ENCODE peak calls at places on chromosomes 5 and 9, in seven cellular contexts. One of them, this sample, is unnamed. For H3K9me3, the result is how much of the 10 kb centered on the place peaks cover.

GRCh38 chr9:102362463-102363138 is 624.2 kb upstream of the GRIN3A start:
- DNase-seq in neural progenitor cell: peak
- DNase-seq in cardiac muscle cell: no peak
- DNase-seq in tibial artery: no peak
- DNase-seq in body of pancreas: no peak
- DNase-seq in keratinocyte: no peak
- DNase-seq in pancreas: no peak
- DNase-seq in this sample: no peak

GRCh38 chr9:125412166-125412565 is 150.5 kb downstream of the GAPVD1 start:
- DNase-seq in keratinocyte: no peak
- DNase-seq in body of pancreas: no peak
- DNase-seq in tibial artery: no peak
- DNase-seq in pancreas: no peak
- DNase-seq in cardiac muscle cell: no peak
- DNase-seq in neural progenitor cell: no peak
- DNase-seq in this sample: no peak

GRCh38 chr5:175384724-175385552 is 59.0 kb downstream of the DRD1 start:
- DNase-seq in tibial artery: no peak
- DNase-seq in pancreas: no peak
- DNase-seq in neural progenitor cell: no peak
- DNase-seq in body of pancreas: no peak
- DNase-seq in keratinocyte: no peak
- DNase-seq in cardiac muscle cell: no peak
- DNase-seq in this sample: no peak

GRCh38 chr5:168165221-168165965 is 126.1 kb upstream of the WWC1 start:
- DNase-seq in neural progenitor cell: peak
- DNase-seq in tibial artery: no peak
- DNase-seq in keratinocyte: no peak
- DNase-seq in cardiac muscle cell: no peak
- DNase-seq in pancreas: peak
- DNase-seq in body of pancreas: peak
- DNase-seq in this sample: no peak

GRCh38 chr5:16713386-16713928 is 96.7 kb upstream of the RETREG1 start:
- DNase-seq in tibial artery: no peak
- DNase-seq in neural progenitor cell: peak
- DNase-seq in pancreas: no peak
- DNase-seq in body of pancreas: no peak
- DNase-seq in cardiac muscle cell: peak
- DNase-seq in keratinocyte: no peak
- DNase-seq in this sample: no peak

GRCh38 chr5:15598294-15598902 is 98.4 kb downstream of the FBXL7 start:
- DNase-seq in tibial artery: no peak
- DNase-seq in neural progenitor cell: peak
- DNase-seq in cardiac muscle cell: peak
- DNase-seq in keratinocyte: no peak
- DNase-seq in body of pancreas: no peak
- DNase-seq in pancreas: no peak
- DNase-seq in this sample: no peak

GRCh38 chr5:165130656-165131055 is 1625.2 kb downstream of the MAT2B start:
- DNase-seq in tibial artery: no peak
- DNase-seq in pancreas: no peak
- DNase-seq in neural progenitor cell: no peak
- DNase-seq in cardiac muscle cell: no peak
- DNase-seq in body of pancreas: no peak
- DNase-seq in keratinocyte: no peak
- DNase-seq in this sample: no peak

GRCh38 chr9:35826071-35826701 is 2.3 kb downstream of the FAM221B start:
- DNase-seq in keratinocyte: no peak
- DNase-seq in neural progenitor cell: peak
- DNase-seq in pancreas: peak
- DNase-seq in body of pancreas: peak
- DNase-seq in tibial artery: no peak
- DNase-seq in cardiac muscle cell: peak
- DNase-seq in this sample: no peak

GRCh38 chr5:39624890-39625289 is 200.1 kb upstream of the DAB2 start:
- DNase-seq in body of pancreas: no peak
- DNase-seq in neural progenitor cell: no peak
- DNase-seq in cardiac muscle cell: no peak
- DNase-seq in pancreas: no peak
- DNase-seq in tibial artery: no peak
- DNase-seq in keratinocyte: no peak
- DNase-seq in this sample: no peak

GRCh38 chr5:142141463-142141862 is 32.9 kb downstream of the NDFIP1 start:
- DNase-seq in pancreas: no peak
- DNase-seq in neural progenitor cell: no peak
- DNase-seq in body of pancreas: no peak
- DNase-seq in cardiac muscle cell: no peak
- DNase-seq in tibial artery: no peak
- DNase-seq in keratinocyte: no peak
- DNase-seq in this sample: no peak
- TF ChIP-seq CTCF in pancreas: no peak
- TF ChIP-seq CTCF in neural progenitor cell: peak
- TF ChIP-seq CTCF in body of pancreas: no peak
- TF ChIP-seq CTCF in cardiac muscle cell: no peak
- TF ChIP-seq CTCF in tibial artery: no peak
- TF ChIP-seq CTCF in keratinocyte: no peak
- TF ChIP-seq CTCF in this sample: no peak

DNA sequence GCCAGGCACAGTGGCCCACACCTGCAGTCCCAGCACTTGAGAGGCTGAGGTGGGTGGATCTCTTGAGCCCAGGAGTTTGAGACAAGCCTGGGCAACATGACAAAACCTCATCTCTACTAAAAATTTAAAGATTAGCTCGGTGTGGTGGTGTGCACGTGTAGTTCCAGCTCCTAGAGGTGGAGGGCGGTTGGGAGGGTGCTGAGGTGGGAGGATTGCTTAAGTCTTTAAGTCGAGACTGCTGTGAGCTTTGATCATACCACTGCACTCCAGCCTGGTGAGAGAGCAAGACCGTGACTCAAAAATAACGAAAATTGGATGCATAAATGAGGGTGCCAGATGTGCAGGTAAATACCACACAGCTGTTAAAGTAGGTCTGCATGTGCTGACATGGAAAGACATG is 39.3 kb upstream of the TDRD7 start:
- DNase-seq in neural progenitor cell: no peak
- DNase-seq in body of pancreas: no peak
- DNase-seq in cardiac muscle cell: no peak
- DNase-seq in keratinocyte: no peak
- DNase-seq in tibial artery: no peak
- DNase-seq in pancreas: no peak
- DNase-seq in this sample: no peak
- H3K9me3 ChIP-seq in neural progenitor cell: under half
- H3K9me3 ChIP-seq in body of pancreas: under half
- H3K9me3 ChIP-seq in cardiac muscle cell: under half
- H3K9me3 ChIP-seq in keratinocyte: under half
- H3K9me3 ChIP-seq in tibial artery: under half
- H3K9me3 ChIP-seq in pancreas: under half
- H3K9me3 ChIP-seq in this sample: under half

DNA sequence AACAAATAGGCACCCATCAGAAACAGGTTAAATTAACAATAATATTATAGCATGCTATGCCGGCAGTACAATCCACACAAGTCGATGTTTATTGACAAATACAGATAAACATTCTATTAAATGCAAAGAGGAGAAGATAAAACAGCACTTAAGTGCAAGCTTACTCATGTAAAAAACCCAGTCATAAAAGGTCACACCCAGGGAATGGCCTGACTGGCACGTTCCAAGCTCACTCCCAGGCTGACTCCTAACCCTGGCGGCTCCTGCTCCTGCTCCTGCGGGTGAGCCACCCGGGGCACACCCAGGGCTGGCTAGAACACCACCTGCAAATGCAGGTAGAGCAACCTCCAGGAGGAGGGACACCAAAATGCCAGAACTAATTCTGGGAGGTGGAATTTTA is 66.9 kb downstream of the SEMA4D start:
- DNase-seq in neural progenitor cell: no peak
- DNase-seq in tibial artery: no peak
- DNase-seq in cardiac muscle cell: no peak
- DNase-seq in pancreas: no peak
- DNase-seq in body of pancreas: no peak
- DNase-seq in keratinocyte: no peak
- DNase-seq in this sample: no peak
- H3K27ac ChIP-seq in neural progenitor cell: no peak
- H3K27ac ChIP-seq in tibial artery: no peak
- H3K27ac ChIP-seq in cardiac muscle cell: no peak
- H3K27ac ChIP-seq in pancreas: no peak
- H3K27ac ChIP-seq in body of pancreas: no peak
- H3K27ac ChIP-seq in keratinocyte: no peak
- H3K27ac ChIP-seq in this sample: no peak

GRCh38 chr5:178150977-178151734 is 2.5 kb downstream of the NHP2 start:
- DNase-seq in neural progenitor cell: peak
- DNase-seq in cardiac muscle cell: no peak
- DNase-seq in body of pancreas: no peak
- DNase-seq in tibial artery: no peak
- DNase-seq in keratinocyte: no peak
- DNase-seq in pancreas: no peak
- DNase-seq in this sample: no peak
- TF ChIP-seq CTCF in neural progenitor cell: no peak
- TF ChIP-seq CTCF in cardiac muscle cell: no peak
- TF ChIP-seq CTCF in body of pancreas: no peak
- TF ChIP-seq CTCF in tibial artery: no peak
- TF ChIP-seq CTCF in keratinocyte: peak
- TF ChIP-seq CTCF in pancreas: no peak
- TF ChIP-seq CTCF in this sample: no peak

This sample was measured in psoas muscle.